ENCODE peak calls at places on chromosomes 12 and 14, in eight cellular contexts. One of them, this sample, is unnamed.
A peak's percentile ranks its signal among the peaks of the same experiment; 100 is the strongest.

GRCh38 chr14:99436247-99437180 is 44.1 kb downstream of the SETD3 start:
- DNase-seq in adrenal gland: no peak
- DNase-seq in GM23338: no peak
- DNase-seq in fibroblast of lung: no peak
- DNase-seq in tibial nerve: no peak
- DNase-seq in gastrocnemius medialis: no peak
- DNase-seq in Peyer's patch: no peak
- DNase-seq in prostate gland: no peak
- DNase-seq in this sample: no peak

GRCh38 chr12:90854136-90854689 is 100.8 kb downstream of the CCER1 start:
- DNase-seq in adrenal gland: no peak
- DNase-seq in GM23338: peak; percentile 78
- DNase-seq in fibroblast of lung: peak; percentile 79
- DNase-seq in tibial nerve: peak; percentile 33
- DNase-seq in gastrocnemius medialis: no peak
- DNase-seq in Peyer's patch: no peak
- DNase-seq in prostate gland: peak; percentile 19
- DNase-seq in this sample: no peak

GRCh38 chr14:76584271-76584702 is 177.0 kb upstream of the VASH1 start:
- DNase-seq in adrenal gland: peak; percentile 16
- DNase-seq in GM23338: no peak
- DNase-seq in fibroblast of lung: no peak
- DNase-seq in tibial nerve: no peak
- DNase-seq in gastrocnemius medialis: no peak
- DNase-seq in Peyer's patch: no peak
- DNase-seq in prostate gland: peak; percentile 46
- DNase-seq in this sample: no peak

GRCh38 chr12:124592050-124592449 is 24.6 kb upstream of the NCOR2 start:
- DNase-seq in adrenal gland: peak; percentile 60
- DNase-seq in GM23338: no peak
- DNase-seq in fibroblast of lung: peak; percentile 42
- DNase-seq in tibial nerve: no peak
- DNase-seq in gastrocnemius medialis: no peak
- DNase-seq in Peyer's patch: no peak
- DNase-seq in prostate gland: no peak
- DNase-seq in this sample: no peak

GRCh38 chr14:76640923-76641395 is 120.3 kb upstream of the VASH1 start:
- DNase-seq in adrenal gland: no peak
- DNase-seq in GM23338: no peak
- DNase-seq in fibroblast of lung: no peak
- DNase-seq in tibial nerve: no peak
- DNase-seq in gastrocnemius medialis: no peak
- DNase-seq in Peyer's patch: no peak
- DNase-seq in prostate gland: no peak
- DNase-seq in this sample: peak; percentile 20

GRCh38 chr14:74922752-74923401 is at the start of gene RPS6KL1:
- DNase-seq in adrenal gland: peak; percentile 81
- DNase-seq in GM23338: peak; percentile 97
- DNase-seq in fibroblast of lung: peak; percentile 71
- DNase-seq in tibial nerve: peak; percentile 59
- DNase-seq in gastrocnemius medialis: peak; percentile 87
- DNase-seq in Peyer's patch: peak; percentile 89
- DNase-seq in prostate gland: peak; percentile 69
- DNase-seq in this sample: peak; percentile 96

GRCh38 chr12:118190266-118190665 is 54.3 kb downstream of the PEBP1 start:
- DNase-seq in adrenal gland: no peak
- DNase-seq in GM23338: peak; percentile 10
- DNase-seq in fibroblast of lung: peak; percentile 54
- DNase-seq in tibial nerve: no peak
- DNase-seq in gastrocnemius medialis: no peak
- DNase-seq in Peyer's patch: no peak
- DNase-seq in prostate gland: no peak
- DNase-seq in this sample: no peak

GRCh38 chr12:53212931-53213330 is 5.9 kb upstream of the ITGB7 start:
- DNase-seq in adrenal gland: no peak
- DNase-seq in GM23338: no peak
- DNase-seq in fibroblast of lung: no peak
- DNase-seq in tibial nerve: no peak
- DNase-seq in gastrocnemius medialis: no peak
- DNase-seq in Peyer's patch: no peak
- DNase-seq in prostate gland: no peak
- DNase-seq in this sample: no peak

GRCh38 chr14:50615056-50615455 is 53.0 kb downstream of the SAV1 start:
- DNase-seq in adrenal gland: no peak
- DNase-seq in GM23338: no peak
- DNase-seq in fibroblast of lung: no peak
- DNase-seq in tibial nerve: no peak
- DNase-seq in gastrocnemius medialis: no peak
- DNase-seq in Peyer's patch: no peak
- DNase-seq in prostate gland: no peak
- DNase-seq in this sample: no peak

DNA sequence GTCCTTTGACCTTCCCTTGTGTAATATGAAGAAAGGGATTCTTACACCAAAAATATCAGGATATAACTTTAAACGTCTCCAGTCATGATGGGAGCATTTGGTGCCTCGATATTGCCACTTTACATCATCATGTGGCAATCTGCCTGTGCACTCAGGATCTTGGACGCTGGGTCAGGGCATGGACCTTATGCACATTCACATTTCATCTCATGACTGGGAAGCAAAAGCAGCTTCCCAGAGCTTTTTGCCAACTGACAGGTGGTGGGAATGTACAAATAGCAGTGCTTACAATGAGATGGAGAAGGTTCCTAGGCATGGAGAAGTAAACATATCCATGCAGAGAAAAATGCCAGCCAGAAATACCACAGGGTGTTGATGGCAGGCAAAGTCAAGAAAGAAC is 30.3 kb downstream of the EFCAB11 start:
- DNase-seq in adrenal gland: no peak
- DNase-seq in GM23338: no peak
- DNase-seq in fibroblast of lung: no peak
- DNase-seq in tibial nerve: no peak
- DNase-seq in gastrocnemius medialis: no peak
- DNase-seq in Peyer's patch: no peak
- DNase-seq in prostate gland: no peak
- DNase-seq in this sample: no peak
- TF ChIP-seq CTCF in adrenal gland: no peak
- TF ChIP-seq CTCF in GM23338: no peak
- TF ChIP-seq CTCF in fibroblast of lung: no peak
- TF ChIP-seq CTCF in tibial nerve: no peak
- TF ChIP-seq CTCF in gastrocnemius medialis: no peak
- TF ChIP-seq CTCF in Peyer's patch: no peak
- TF ChIP-seq CTCF in prostate gland: no peak
- TF ChIP-seq CTCF in this sample: no peak

GRCh38 chr14:21987937-21988336 is 314.3 kb upstream of the OR4E1 start:
- DNase-seq in adrenal gland: no peak
- DNase-seq in GM23338: peak; percentile 92
- DNase-seq in fibroblast of lung: peak; percentile 26
- DNase-seq in tibial nerve: no peak
- DNase-seq in gastrocnemius medialis: no peak
- DNase-seq in Peyer's patch: no peak
- DNase-seq in prostate gland: no peak
- DNase-seq in this sample: no peak
- TF ChIP-seq CTCF in adrenal gland: peak; percentile 23
- TF ChIP-seq CTCF in GM23338: peak; percentile 78
- TF ChIP-seq CTCF in fibroblast of lung: peak; percentile 27
- TF ChIP-seq CTCF in tibial nerve: no peak
- TF ChIP-seq CTCF in gastrocnemius medialis: no peak
- TF ChIP-seq CTCF in Peyer's patch: no peak
- TF ChIP-seq CTCF in prostate gland: no peak
- TF ChIP-seq CTCF in this sample: no peak

GRCh38 chr14:64628940-64629403 is 75.3 kb upstream of the PLEKHG3 start:
- DNase-seq in adrenal gland: peak; percentile 30
- DNase-seq in GM23338: no peak
- DNase-seq in fibroblast of lung: peak; percentile 93
- DNase-seq in tibial nerve: no peak
- DNase-seq in gastrocnemius medialis: no peak
- DNase-seq in Peyer's patch: no peak
- DNase-seq in prostate gland: no peak
- DNase-seq in this sample: no peak
- TF ChIP-seq CTCF in adrenal gland: no peak
- TF ChIP-seq CTCF in GM23338: no peak
- TF ChIP-seq CTCF in fibroblast of lung: no peak
- TF ChIP-seq CTCF in tibial nerve: no peak
- TF ChIP-seq CTCF in gastrocnemius medialis: no peak
- TF ChIP-seq CTCF in Peyer's patch: no peak
- TF ChIP-seq CTCF in prostate gland: no peak
- TF ChIP-seq CTCF in this sample: no peak

GRCh38 chr14:53295372-53295771 is 142.2 kb upstream of the DDHD1 start:
- DNase-seq in adrenal gland: peak; percentile 49
- DNase-seq in GM23338: no peak
- DNase-seq in fibroblast of lung: no peak
- DNase-seq in tibial nerve: no peak
- DNase-seq in gastrocnemius medialis: no peak
- DNase-seq in Peyer's patch: no peak
- DNase-seq in prostate gland: no peak
- DNase-seq in this sample: no peak

DNA sequence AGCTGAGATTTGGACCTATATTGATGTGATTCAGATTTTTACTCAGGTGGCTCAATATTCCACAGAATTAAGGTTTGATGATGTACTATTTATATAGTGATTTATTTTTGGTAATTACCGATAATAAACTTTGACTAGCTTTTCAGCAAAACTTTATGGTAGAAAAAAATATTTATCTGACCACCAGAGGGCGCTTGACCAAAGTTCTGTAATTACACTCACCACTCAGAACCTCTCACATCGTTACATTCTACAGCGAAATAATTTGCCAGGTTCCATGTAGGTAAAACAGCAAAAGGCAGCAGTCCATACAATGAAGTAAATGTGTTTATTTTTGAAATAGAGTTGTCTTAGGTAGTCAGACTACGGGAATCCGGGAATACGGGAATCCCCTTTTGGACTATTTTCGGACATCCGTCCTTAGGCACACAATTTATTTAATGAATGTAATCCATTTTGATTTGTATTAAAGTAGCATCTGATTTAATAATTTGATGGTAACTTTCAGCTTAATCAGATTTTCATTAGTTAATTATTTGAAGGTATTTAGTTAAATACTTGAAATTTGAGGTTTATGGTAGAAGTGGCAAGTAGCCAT is 143.0 kb upstream of the DDHD1 start:
- DNase-seq in adrenal gland: no peak
- DNase-seq in GM23338: peak; percentile 76
- DNase-seq in fibroblast of lung: peak; percentile 69
- DNase-seq in tibial nerve: peak; percentile 50
- DNase-seq in gastrocnemius medialis: no peak
- DNase-seq in Peyer's patch: no peak
- DNase-seq in prostate gland: no peak
- DNase-seq in this sample: no peak
- TF ChIP-seq CTCF in adrenal gland: peak; percentile 59
- TF ChIP-seq CTCF in GM23338: peak; percentile 80
- TF ChIP-seq CTCF in fibroblast of lung: peak; percentile 48
- TF ChIP-seq CTCF in tibial nerve: peak; percentile 68
- TF ChIP-seq CTCF in gastrocnemius medialis: peak; percentile 48
- TF ChIP-seq CTCF in Peyer's patch: peak; percentile 65
- TF ChIP-seq CTCF in prostate gland: peak; percentile 47
- TF ChIP-seq CTCF in this sample: no peak

GRCh38 chr12:22835431-22835830 is 210.5 kb downstream of the ETNK1 start:
- DNase-seq in adrenal gland: no peak
- DNase-seq in GM23338: no peak
- DNase-seq in fibroblast of lung: no peak
- DNase-seq in tibial nerve: no peak
- DNase-seq in gastrocnemius medialis: no peak
- DNase-seq in Peyer's patch: no peak
- DNase-seq in prostate gland: no peak
- DNase-seq in this sample: no peak
- TF ChIP-seq CTCF in adrenal gland: no peak
- TF ChIP-seq CTCF in GM23338: no peak
- TF ChIP-seq CTCF in fibroblast of lung: no peak
- TF ChIP-seq CTCF in tibial nerve: no peak
- TF ChIP-seq CTCF in gastrocnemius medialis: no peak
- TF ChIP-seq CTCF in Peyer's patch: no peak
- TF ChIP-seq CTCF in prostate gland: no peak
- TF ChIP-seq CTCF in this sample: no peak

GRCh38 chr14:36256131-36256801 is 64.2 kb downstream of the MBIP start:
- DNase-seq in adrenal gland: peak; percentile 18
- DNase-seq in GM23338: no peak
- DNase-seq in fibroblast of lung: peak; percentile 38
- DNase-seq in tibial nerve: peak; percentile 58
- DNase-seq in gastrocnemius medialis: peak; percentile 35
- DNase-seq in Peyer's patch: no peak
- DNase-seq in prostate gland: peak; percentile 50
- DNase-seq in this sample: peak; percentile 56

GRCh38 chr14:36258241-36258640 is 62.2 kb downstream of the MBIP start:
- DNase-seq in adrenal gland: no peak
- DNase-seq in GM23338: no peak
- DNase-seq in fibroblast of lung: no peak
- DNase-seq in tibial nerve: no peak
- DNase-seq in gastrocnemius medialis: no peak
- DNase-seq in Peyer's patch: no peak
- DNase-seq in prostate gland: no peak
- DNase-seq in this sample: no peak

GRCh38 chr14:36254020-36254614 is 66.3 kb downstream of the MBIP start:
- DNase-seq in adrenal gland: no peak
- DNase-seq in GM23338: peak; percentile 76
- DNase-seq in fibroblast of lung: peak; percentile 6
- DNase-seq in tibial nerve: no peak
- DNase-seq in gastrocnemius medialis: no peak
- DNase-seq in Peyer's patch: no peak
- DNase-seq in prostate gland: no peak
- DNase-seq in this sample: no peak
- TF ChIP-seq CTCF in adrenal gland: no peak
- TF ChIP-seq CTCF in GM23338: peak; percentile 56
- TF ChIP-seq CTCF in fibroblast of lung: peak; percentile 30
- TF ChIP-seq CTCF in tibial nerve: no peak
- TF ChIP-seq CTCF in gastrocnemius medialis: no peak
- TF ChIP-seq CTCF in Peyer's patch: no peak
- TF ChIP-seq CTCF in prostate gland: no peak
- TF ChIP-seq CTCF in this sample: no peak